ENCODE peak calls at places on chromosome 3, in seven cellular contexts. Q is IMR-90, F is mesendoderm, X is trophoblast cell, K is neuronal stem cell, W is H9, V is H1. G is an unnamed sample.

GRCh38 chr3:17233398-17233800 is 348.6 kb downstream of the PLCL2 start:
- DNase-seq in Q (peak; percentile 67), F (peak; percentile 66), K (peak; percentile 29), V (no peak), W (no peak), X (peak; percentile 25), G (peak; percentile 61)

GRCh38 chr3:195075199-195075940 is 195.6 kb downstream of the XXYLT1 start:
- DNase-seq in X (no peak), K (no peak), F (no peak), Q (peak; percentile 10), W (no peak), V (no peak), G (no peak)

GRCh38 chr3:160941885-160942494 is 163.2 kb downstream of the B3GALNT1 start:
- DNase-seq in V (peak; percentile 83), W (peak; percentile 41), K (peak; percentile 41), X (peak; percentile 66), F (peak; percentile 66), Q (peak; percentile 61), G (peak; percentile 79)

GRCh38 chr3:102161362-102162006 is 273.3 kb upstream of the ZPLD1 start:
- DNase-seq in V (no peak), F (no peak), X (no peak), Q (no peak), K (no peak), W (no peak), G (peak; percentile 23)

GRCh38 chr3:186996356-186996755 is 66.0 kb downstream of the ST6GAL1 start:
- DNase-seq in F (no peak), X (no peak), Q (no peak), V (no peak), W (no peak), K (no peak), G (no peak)

GRCh38 chr3:106130384-106131084 is 261.7 kb upstream of the CBLB start:
- DNase-seq in W (no peak), F (peak; percentile 79), X (peak; percentile 66), V (no peak), Q (peak; percentile 87), K (no peak), G (peak; percentile 87)

GRCh38 chr3:51814034-51814433 is 35.0 kb upstream of the IQCF6 start:
- DNase-seq in V (no peak), Q (no peak), W (no peak), K (no peak), X (no peak), F (no peak), G (no peak)

GRCh38 chr3:122469659-122470058 is 45.1 kb downstream of the KPNA1 start:
- DNase-seq in W (no peak), Q (no peak), F (no peak), X (no peak), V (no peak), K (no peak), G (no peak)

GRCh38 chr3:16816048-16816780 is 68.5 kb upstream of the PLCL2 start:
- DNase-seq in V (no peak), F (no peak), K (no peak), X (no peak), Q (no peak), W (no peak), G (no peak)

GRCh38 chr3:14218355-14218754 is 39.7 kb downstream of the LSM3 start:
- DNase-seq in V (no peak), W (no peak), F (no peak), Q (no peak), X (no peak), K (no peak), G (no peak)

GRCh38 chr3:5071061-5071460 is 51.0 kb upstream of the ARL8B start:
- DNase-seq in W (no peak), F (no peak), V (no peak), K (no peak), Q (peak; percentile 49), X (no peak), G (no peak)

GRCh38 chr3:184472723-184473419 is 88.7 kb upstream of the EPHB3 start:
- DNase-seq in W (no peak), K (no peak), F (no peak), V (no peak), X (no peak), Q (no peak), G (no peak)

GRCh38 chr3:43016513-43016865 is 37.4 kb downstream of the GASK1A start:
- DNase-seq in F (no peak), K (no peak), X (no peak), V (no peak), Q (no peak), W (no peak), G (no peak)

GRCh38 chr3:45545476-45545875 is 49.1 kb upstream of the LIMD1 start:
- DNase-seq in V (no peak), Q (peak; percentile 45), K (no peak), W (no peak), F (no peak), X (peak; percentile 15), G (peak; percentile 62)

GRCh38 chr3:165786013-165786412 is 51.2 kb downstream of the BCHE start:
- DNase-seq in F (no peak), Q (no peak), W (no peak), X (no peak), K (no peak), V (no peak), G (no peak)

GRCh38 chr3:191641789-191642188 is 180.8 kb downstream of the PYDC2 start:
- DNase-seq in W (no peak), K (no peak), Q (no peak), X (no peak), F (no peak), V (no peak), G (no peak)

GRCh38 chr3:30578986-30579579 is 27.3 kb upstream of the TGFBR2 start:
- DNase-seq in K (no peak), Q (no peak), W (no peak), V (no peak), X (peak; percentile 90), F (peak; percentile 26), G (peak; percentile 41)

GRCh38 chr3:54309601-54310000 is 187.2 kb downstream of the CACNA2D3 start:
- DNase-seq in F (peak; percentile 12), X (no peak), K (no peak), W (no peak), Q (no peak), V (no peak), G (no peak)

GRCh38 chr3:104437131-104437750 is 929.5 kb upstream of the ALCAM start:
- DNase-seq in F (peak; percentile 25), X (peak; percentile 17), Q (peak; percentile 53), W (no peak), V (no peak), K (no peak), G (peak; percentile 74)

GRCh38 chr3:179200790-179201189 is 50.1 kb downstream of the KCNMB3 start:
- DNase-seq in K (no peak), F (no peak), W (no peak), X (no peak), V (no peak), Q (no peak), G (no peak)

GRCh38 chr3:127482216-127483004 is 108.1 kb downstream of the TPRA1 start:
- DNase-seq in Q (peak; percentile 6), X (no peak), W (peak; percentile 5), K (no peak), V (no peak), F (no peak), G (no peak)

GRCh38 chr3:25456723-25457122 is 28.7 kb downstream of the RARB start:
- DNase-seq in W (no peak), K (no peak), X (no peak), V (no peak), F (no peak), Q (no peak), G (no peak)
- H3K4me2 ChIP-seq in W (no peak overlapping the region), K (no peak overlapping the region), X (no peak overlapping the region), V (no peak overlapping the region), F (no peak overlapping the region), Q (no peak overlapping the region), G (no peak overlapping the region)

GRCh38 chr3:193630005-193630404 is 37.0 kb downstream of the OPA1 start:
- DNase-seq in V (no peak), W (no peak), F (no peak), Q (peak; percentile 48), K (no peak), X (no peak), G (peak; percentile 34)
- H2BK5ac ChIP-seq in V (no peak overlapping the region), W (no peak overlapping the region), F (no peak overlapping the region), Q (no peak overlapping the region), K (no peak overlapping the region), X (no peak overlapping the region), G (no peak overlapping the region)

DNA sequence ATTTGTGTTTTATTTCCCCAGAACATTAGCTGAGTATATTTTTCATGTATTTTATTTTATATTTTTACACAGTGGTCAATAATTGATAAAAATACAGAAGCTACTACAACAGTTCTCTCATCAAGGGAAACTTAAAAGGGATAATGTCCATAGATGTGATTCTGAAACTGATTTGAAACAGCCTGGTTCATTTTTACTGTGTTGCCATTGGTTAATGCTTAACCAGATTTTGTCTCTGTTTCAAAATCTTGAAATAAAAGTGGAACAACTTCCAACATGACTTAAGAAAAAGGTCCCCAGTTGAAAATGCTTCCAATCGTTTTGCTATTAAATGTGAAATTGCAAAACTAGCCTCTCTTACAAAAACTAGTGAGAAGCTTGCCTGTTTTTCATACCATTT is 240.6 kb downstream of the LPP start:
- DNase-seq in Q (no peak), K (no peak), V (no peak), W (no peak), X (no peak), F (no peak), G (no peak)
- H3K4me2 ChIP-seq in Q (no peak overlapping the region), K (no peak overlapping the region), V (no peak overlapping the region), W (no peak overlapping the region), X (no peak overlapping the region), F (no peak overlapping the region), G (no peak overlapping the region)

GRCh38 chr3:169243579-169243978 is 419.9 kb downstream of the MECOM start:
- DNase-seq in W (no peak), Q (no peak), V (no peak), F (no peak), K (no peak), X (no peak), G (no peak)
- H2BK5ac ChIP-seq in W (no peak overlapping the region), Q (no peak overlapping the region), V (no peak overlapping the region), F (no peak overlapping the region), K (no peak overlapping the region), X (no peak overlapping the region), G (no peak overlapping the region)

GRCh38 chr3:119569156-119569555 is 9.7 kb upstream of the CD80 start:
- DNase-seq in Q (no peak), X (no peak), F (no peak), W (no peak), V (no peak), K (no peak), G (no peak)
- H3K4me2 ChIP-seq in Q (no peak overlapping the region), X (no peak overlapping the region), F (no peak overlapping the region), W (no peak overlapping the region), V (no peak overlapping the region), K (no peak overlapping the region), G (no peak overlapping the region)